ENCODE peak calls at places on chromosomes 12 and 14, in four cellular contexts. One of them, this sample, is unnamed.

GRCh38 chr12:110528277-110528839 is 26.2 kb downstream of the RAD9B start:
- DNase-seq in K562: no peak
- DNase-seq in A549: no peak
- DNase-seq in H1: no peak
- DNase-seq in this sample: no peak

GRCh38 chr12:27511031-27511722 is 12.8 kb upstream of the PPFIBP1 start:
- DNase-seq in K562: no peak
- DNase-seq in H1: no peak
- DNase-seq in A549: no peak
- DNase-seq in this sample: no peak

GRCh38 chr12:79690156-79690605 is 583 bp downstream of the PAWR start:
- DNase-seq in H1: no peak
- DNase-seq in A549: no peak
- DNase-seq in K562: no peak
- DNase-seq in this sample: peak

GRCh38 chr12:11693068-11693467 is 43.6 kb downstream of the ETV6 start:
- DNase-seq in K562: no peak
- DNase-seq in H1: no peak
- DNase-seq in A549: no peak
- DNase-seq in this sample: no peak

GRCh38 chr12:45587877-45588530 is 141.5 kb upstream of the ARID2 start:
- DNase-seq in A549: no peak
- DNase-seq in H1: no peak
- DNase-seq in K562: no peak
- DNase-seq in this sample: no peak

GRCh38 chr14:96083667-96084320 is 44.6 kb downstream of the C14orf132 start:
- DNase-seq in H1: no peak
- DNase-seq in A549: no peak
- DNase-seq in K562: no peak
- DNase-seq in this sample: no peak

GRCh38 chr14:103257211-103257962 is 76.7 kb upstream of the EIF5 start:
- DNase-seq in A549: no peak
- DNase-seq in H1: no peak
- DNase-seq in K562: no peak
- DNase-seq in this sample: no peak

GRCh38 chr14:91223028-91223783 is 21.3 kb downstream of the GPR68 start:
- DNase-seq in H1: no peak
- DNase-seq in K562: no peak
- DNase-seq in A549: no peak
- DNase-seq in this sample: no peak

GRCh38 chr14:98112211-98112780 is 1159.7 kb downstream of the BCL11B start:
- DNase-seq in A549: no peak
- DNase-seq in K562: no peak
- DNase-seq in H1: no peak
- DNase-seq in this sample: no peak

GRCh38 chr12:1820191-1820599 is at the start of gene LRTM2:
- DNase-seq in K562: no peak
- DNase-seq in H1: no peak
- DNase-seq in A549: no peak
- DNase-seq in this sample: no peak

GRCh38 chr12:50156641-50157040 is 10.5 kb downstream of the CERS5 start:
- DNase-seq in H1: no peak
- DNase-seq in A549: no peak
- DNase-seq in K562: no peak
- DNase-seq in this sample: peak

GRCh38 chr14:80215756-80216581 is 4.7 kb upstream of the DIO2 start:
- DNase-seq in K562: no peak
- DNase-seq in A549: peak
- DNase-seq in H1: no peak
- DNase-seq in this sample: no peak

GRCh38 chr14:77023001-77023996 is 5.2 kb downstream of the IRF2BPL start:
- DNase-seq in A549: no peak
- DNase-seq in K562: no peak
- DNase-seq in H1: no peak
- DNase-seq in this sample: peak

GRCh38 chr12:29769162-29769820 is 14.5 kb downstream of the TMTC1 start:
- DNase-seq in A549: no peak
- DNase-seq in K562: no peak
- DNase-seq in H1: no peak
- DNase-seq in this sample: no peak

GRCh38 chr14:86296173-86296572 is 766.2 kb downstream of the FLRT2 start:
- DNase-seq in A549: no peak
- DNase-seq in H1: no peak
- DNase-seq in K562: no peak
- DNase-seq in this sample: no peak

GRCh38 chr12:120229071-120229582 is 28.2 kb upstream of the RPLP0 start:
- DNase-seq in A549: no peak
- DNase-seq in K562: peak
- DNase-seq in H1: no peak
- DNase-seq in this sample: peak

DNA sequence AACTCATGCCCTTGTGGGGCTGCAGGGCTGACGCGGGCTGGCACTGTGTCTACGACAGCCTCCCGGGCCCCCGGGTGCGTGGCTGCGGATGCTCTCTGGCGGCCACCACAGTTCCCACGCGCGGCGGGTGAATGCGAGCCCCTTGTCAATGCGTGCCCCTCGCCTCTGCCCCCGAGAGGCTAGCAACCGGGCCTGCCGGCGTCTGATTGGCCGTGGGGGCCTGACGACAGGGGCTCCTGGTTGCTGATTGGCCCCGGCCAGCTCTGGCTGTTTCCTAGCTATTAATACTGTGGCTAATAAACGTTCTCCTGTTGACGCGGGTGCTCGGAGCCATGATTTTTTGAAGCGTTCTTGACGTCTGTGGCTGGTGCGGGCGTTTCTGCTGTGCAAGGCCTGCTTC is 1.8 kb upstream of the MEG3 start:
- DNase-seq in A549: no peak
- DNase-seq in K562: no peak
- DNase-seq in H1: no peak
- DNase-seq in this sample: no peak
- TF ChIP-seq PHF8 in A549: no peak
- TF ChIP-seq PHF8 in K562: no peak
- TF ChIP-seq PHF8 in H1: no peak
- TF ChIP-seq PHF8 in this sample: no peak

DNA sequence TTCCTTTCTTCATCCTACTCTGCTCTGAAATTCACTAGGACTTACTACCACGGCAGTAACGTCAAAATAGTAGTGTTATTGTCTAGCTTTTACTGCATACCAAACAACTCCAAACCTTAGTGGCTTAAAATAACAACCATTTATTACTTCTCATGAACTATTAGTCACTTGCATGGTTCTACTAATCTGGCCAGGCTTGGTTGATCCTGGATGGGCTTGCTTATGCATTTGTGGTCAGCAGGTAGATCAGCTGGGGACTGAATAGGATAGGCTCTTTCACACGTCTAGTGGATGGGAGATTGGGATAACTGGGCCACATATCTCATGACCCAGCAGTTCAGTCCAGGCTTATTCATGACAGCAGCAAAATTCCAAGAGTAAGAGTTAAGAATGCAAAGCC is 9.4 kb upstream of the SLC35F4 start:
- DNase-seq in H1: no peak
- DNase-seq in A549: no peak
- DNase-seq in K562: no peak
- DNase-seq in this sample: no peak
- TF ChIP-seq PHF8 in H1: no peak
- TF ChIP-seq PHF8 in A549: no peak
- TF ChIP-seq PHF8 in K562: no peak
- TF ChIP-seq PHF8 in this sample: no peak

DNA sequence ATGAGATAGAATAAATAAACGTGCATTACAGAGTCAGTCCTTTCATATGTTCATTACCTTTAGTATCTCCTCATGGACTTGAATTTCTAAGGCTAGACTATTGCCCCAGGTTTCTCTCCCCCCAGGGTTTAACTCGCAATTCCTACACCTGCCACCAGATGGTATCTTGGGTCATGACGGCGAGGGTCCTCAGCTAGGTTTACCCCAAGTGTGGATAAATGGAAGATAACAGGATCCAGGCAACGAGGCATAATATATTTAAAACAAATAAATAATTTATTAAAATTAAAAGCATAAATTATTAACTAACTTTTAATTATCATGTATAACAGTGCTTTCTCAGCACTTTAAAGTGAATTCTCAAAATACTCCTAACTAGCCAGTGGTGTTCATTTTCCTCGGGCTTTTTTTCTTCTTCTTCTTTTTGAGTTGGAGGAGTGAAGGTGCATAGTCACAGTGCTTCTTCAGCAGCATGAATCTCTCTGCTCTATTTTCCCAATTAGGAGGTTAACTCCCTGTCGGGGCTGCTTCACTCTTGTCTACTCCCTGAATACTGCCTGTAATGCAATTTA is 243.5 kb upstream of the CAND1 start:
- DNase-seq in H1: peak
- DNase-seq in A549: peak
- DNase-seq in K562: peak
- DNase-seq in this sample: peak
- TF ChIP-seq PHF8 in H1: no peak
- TF ChIP-seq PHF8 in A549: no peak
- TF ChIP-seq PHF8 in K562: no peak
- TF ChIP-seq PHF8 in this sample: no peak

DNA sequence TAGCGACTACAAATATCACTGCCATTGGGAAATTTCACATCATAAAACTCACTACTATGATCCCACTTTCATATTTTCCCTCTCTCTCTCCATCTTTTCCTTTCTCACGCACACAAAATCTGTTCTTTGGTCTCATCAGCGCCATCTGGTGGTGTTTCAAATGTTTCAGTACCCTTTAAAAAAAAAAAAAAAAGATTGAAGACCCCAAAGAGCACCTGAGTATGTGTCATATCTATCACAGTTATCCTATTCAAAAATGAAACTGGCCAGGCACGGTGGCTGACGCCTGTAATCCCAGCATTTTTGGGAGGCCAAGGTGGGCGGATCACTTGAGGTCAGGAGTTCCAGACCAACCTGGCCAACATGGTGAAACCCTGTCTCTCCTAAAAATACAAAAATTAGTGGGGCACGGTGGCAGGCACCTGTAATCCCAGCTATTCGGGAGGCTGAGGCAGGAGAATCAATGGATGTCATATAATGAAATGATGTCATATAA is 72.4 kb downstream of the TTC9 start:
- DNase-seq in A549: peak
- DNase-seq in K562: peak
- DNase-seq in H1: no peak
- DNase-seq in this sample: peak
- TF ChIP-seq PHF8 in A549: no peak
- TF ChIP-seq PHF8 in K562: no peak
- TF ChIP-seq PHF8 in H1: no peak
- TF ChIP-seq PHF8 in this sample: no peak

GRCh38 chr14:44782775-44783238 is 178.9 kb downstream of the KLHL28 start:
- DNase-seq in H1: no peak
- DNase-seq in K562: no peak
- DNase-seq in A549: no peak
- DNase-seq in this sample: no peak

GRCh38 chr14:44777567-44777966 is 184.2 kb downstream of the KLHL28 start:
- DNase-seq in K562: no peak
- DNase-seq in A549: no peak
- DNase-seq in H1: no peak
- DNase-seq in this sample: no peak

GRCh38 chr14:44783899-44784298 is 177.8 kb downstream of the KLHL28 start:
- DNase-seq in H1: no peak
- DNase-seq in K562: no peak
- DNase-seq in A549: no peak
- DNase-seq in this sample: no peak

GRCh38 chr14:44775248-44775647 is 186.5 kb downstream of the KLHL28 start:
- DNase-seq in A549: no peak
- DNase-seq in K562: no peak
- DNase-seq in H1: no peak
- DNase-seq in this sample: no peak

GRCh38 chr14:44778562-44778961 is 183.2 kb downstream of the KLHL28 start:
- DNase-seq in A549: no peak
- DNase-seq in H1: no peak
- DNase-seq in K562: no peak
- DNase-seq in this sample: no peak
- TF ChIP-seq PHF8 in A549: no peak
- TF ChIP-seq PHF8 in H1: no peak
- TF ChIP-seq PHF8 in K562: no peak
- TF ChIP-seq PHF8 in this sample: no peak

GRCh38 chr14:74585406-74586335 is 26.4 kb downstream of the LTBP2 start:
- DNase-seq in A549: no peak
- DNase-seq in H1: no peak
- DNase-seq in K562: no peak
- DNase-seq in this sample: no peak
- TF ChIP-seq PHF8 in A549: no peak
- TF ChIP-seq PHF8 in H1: no peak
- TF ChIP-seq PHF8 in K562: no peak
- TF ChIP-seq PHF8 in this sample: no peak

GRCh38 chr14:21071225-21072041 is 1.3 kb downstream of the ARHGEF40 start:
- DNase-seq in K562: peak
- DNase-seq in A549: peak
- DNase-seq in H1: no peak
- DNase-seq in this sample: peak
- TF ChIP-seq PHF8 in K562: peak
- TF ChIP-seq PHF8 in A549: no peak
- TF ChIP-seq PHF8 in H1: no peak
- TF ChIP-seq PHF8 in this sample: no peak

GRCh38 chr14:72315720-72316119 is 383.5 kb downstream of the RGS6 start:
- DNase-seq in A549: no peak
- DNase-seq in H1: no peak
- DNase-seq in K562: no peak
- DNase-seq in this sample: no peak
- TF ChIP-seq PHF8 in A549: no peak
- TF ChIP-seq PHF8 in H1: no peak
- TF ChIP-seq PHF8 in K562: no peak
- TF ChIP-seq PHF8 in this sample: no peak

GRCh38 chr14:101377069-101377468 is 184.2 kb upstream of the DIO3 start:
- DNase-seq in A549: no peak
- DNase-seq in K562: no peak
- DNase-seq in H1: no peak
- DNase-seq in this sample: no peak
- TF ChIP-seq PHF8 in A549: no peak
- TF ChIP-seq PHF8 in K562: no peak
- TF ChIP-seq PHF8 in H1: no peak
- TF ChIP-seq PHF8 in this sample: no peak

GRCh38 chr14:67763158-67763822 is 53.1 kb downstream of the ZFYVE26 start:
- DNase-seq in H1: no peak
- DNase-seq in K562: no peak
- DNase-seq in A549: no peak
- DNase-seq in this sample: peak

GRCh38 chr14:67759916-67760315 is 56.5 kb downstream of the ZFYVE26 start:
- DNase-seq in H1: no peak
- DNase-seq in K562: no peak
- DNase-seq in A549: no peak
- DNase-seq in this sample: no peak

GRCh38 chr14:67765192-67765834 is 51.1 kb downstream of the ZFYVE26 start:
- DNase-seq in H1: no peak
- DNase-seq in K562: no peak
- DNase-seq in A549: no peak
- DNase-seq in this sample: no peak

GRCh38 chr14:67764496-67764895 is 51.9 kb downstream of the ZFYVE26 start:
- DNase-seq in A549: no peak
- DNase-seq in K562: no peak
- DNase-seq in H1: no peak
- DNase-seq in this sample: no peak

DNA sequence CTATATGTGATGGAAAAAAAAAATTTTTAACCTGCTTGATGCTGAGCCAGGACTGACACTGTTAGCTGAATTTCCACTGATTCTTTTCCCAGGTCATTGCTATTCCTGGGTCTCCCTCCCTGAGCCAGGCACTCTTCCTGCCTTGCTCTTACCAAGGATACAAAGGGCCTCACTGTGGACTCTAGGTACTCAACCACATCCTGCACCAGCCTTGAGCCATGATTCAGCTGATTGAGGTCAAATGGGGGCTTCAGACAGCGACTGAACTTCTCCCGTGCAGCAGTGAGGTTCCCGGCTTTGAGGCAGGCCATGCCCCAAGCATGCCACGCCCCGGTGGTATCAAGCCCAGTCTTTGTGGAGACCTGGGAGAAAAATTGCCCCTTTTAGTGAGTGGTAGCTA is 54.3 kb downstream of the ZFYVE26 start:
- DNase-seq in K562: no peak
- DNase-seq in A549: no peak
- DNase-seq in H1: no peak
- DNase-seq in this sample: no peak
- TF ChIP-seq PHF8 in K562: no peak
- TF ChIP-seq PHF8 in A549: no peak
- TF ChIP-seq PHF8 in H1: no peak
- TF ChIP-seq PHF8 in this sample: no peak